ENCODE peak calls at places on chromosomes 7 and 10, in eight cellular contexts. T, Q, F, C, W, L, K and D are unnamed samples.

GRCh38 chr10:23081891-23082290 is 13.5 kb upstream of the MSRB2 start:
- DNase-seq in T (no peak), Q (no peak), F (no peak), C (no peak), W (no peak), L (no peak), K (no peak), D (no peak)

GRCh38 chr10:55550241-55550640 is 749.2 kb upstream of the PCDH15 start:
- DNase-seq in T (no peak), Q (no peak), F (no peak), C (no peak), W (peak; percentile 54), L (no peak), K (no peak), D (no peak)

GRCh38 chr10:28798428-28798955 is 121.2 kb downstream of the BAMBI start:
- DNase-seq in T (no peak), Q (no peak), F (no peak), C (no peak), W (no peak), L (no peak), K (no peak), D (no peak)

GRCh38 chr7:127981965-127982364 is 49.3 kb downstream of the LRRC4 start:
- DNase-seq in T (no peak), Q (no peak), F (no peak), C (no peak), W (no peak), L (no peak), K (no peak), D (no peak)

GRCh38 chr10:96271017-96271815 is at the start of gene BLNK:
- DNase-seq in T (peak; percentile 85), Q (no peak), F (peak; percentile 87), C (peak; percentile 90), W (no peak), L (peak; percentile 65), K (peak; percentile 59), D (peak; percentile 53)

GRCh38 chr7:102117743-102118142 is 168.9 kb upstream of the SH2B2 start:
- DNase-seq in T (no peak), Q (no peak), F (no peak), C (no peak), W (peak; percentile 87), L (no peak), K (no peak), D (no peak)

GRCh38 chr7:123660514-123661354 is 5.1 kb downstream of the LMOD2 start:
- DNase-seq in T (no peak), Q (no peak), F (no peak), C (no peak), W (no peak), L (no peak), K (no peak), D (no peak)

GRCh38 chr7:28776463-28777157 is 181.5 kb downstream of the TRIL start:
- DNase-seq in T (no peak), Q (no peak), F (no peak), C (no peak), W (no peak), L (no peak), K (no peak), D (no peak)

GRCh38 chr7:44750921-44751571 is 2.4 kb downstream of the ZMIZ2 start:
- DNase-seq in T (no peak), Q (no peak), F (no peak), C (no peak), W (no peak), L (no peak), K (no peak), D (peak; percentile 84)

GRCh38 chr10:28280652-28281051 is 22.2 kb downstream of the MPP7 start:
- DNase-seq in T (no peak), Q (no peak), F (no peak), C (no peak), W (peak; percentile 68), L (no peak), K (no peak), D (no peak)

GRCh38 chr7:124907490-124907889 is 22.1 kb downstream of the POT1 start:
- DNase-seq in T (no peak), Q (no peak), F (no peak), C (no peak), W (no peak), L (no peak), K (no peak), D (no peak)

GRCh38 chr7:93889261-93889660 is 1.3 kb downstream of the TFPI2 start:
- DNase-seq in T (no peak), Q (no peak), F (no peak), C (no peak), W (peak; percentile 80), L (no peak), K (no peak), D (no peak)

GRCh38 chr7:23373151-23374004 is 74.2 kb downstream of the MALSU1 start:
- DNase-seq in T (no peak), Q (no peak), F (no peak), C (no peak), W (peak; percentile 57), L (no peak), K (no peak), D (peak; percentile 59)

GRCh38 chr10:61902448-61903183 is 1.1 kb downstream of the ARID5B start:
- DNase-seq in T (peak; percentile 64), Q (no peak), F (peak; percentile 57), C (peak; percentile 47), W (peak; percentile 83), L (no peak), K (peak; percentile 49), D (peak; percentile 64)

GRCh38 chr10:69360485-69361302 is 56.0 kb downstream of the TACR2 start:
- DNase-seq in T (peak; percentile 87), Q (no peak), F (peak; percentile 83), C (peak; percentile 94), W (peak; percentile 92), L (peak; percentile 77), K (no peak), D (no peak)

GRCh38 chr10:122541541-122542002 is 19.0 kb upstream of the DMBT1 start:
- DNase-seq in T (no peak), Q (no peak), F (no peak), C (no peak), W (no peak), L (no peak), K (no peak), D (no peak)

GRCh38 chr10:71461917-71462641 is 65.4 kb downstream of the CDH23 start:
- DNase-seq in T (no peak), Q (no peak), F (no peak), C (no peak), W (no peak), L (no peak), K (no peak), D (no peak)

GRCh38 chr7:157432957-157433576 is 96.3 kb downstream of the DNAJB6 start:
- DNase-seq in T (peak; percentile 41), Q (no peak), F (no peak), C (peak; percentile 30), W (peak; percentile 35), L (peak; percentile 51), K (no peak), D (peak; percentile 78)

GRCh38 chr10:104680467-104681401 is 39.6 kb downstream of the SORCS3 start:
- DNase-seq in T (no peak), Q (no peak), F (no peak), C (no peak), W (peak; percentile 19), L (peak; percentile 77), K (no peak), D (no peak)

GRCh38 chr7:144835668-144836544 is at the start of gene TPK1:
- DNase-seq in T (peak; percentile 88), Q (peak; percentile 89), F (peak; percentile 86), C (peak; percentile 92), W (peak; percentile 95), L (peak; percentile 99), K (peak; percentile 84), D (peak; percentile 96)

DNA sequence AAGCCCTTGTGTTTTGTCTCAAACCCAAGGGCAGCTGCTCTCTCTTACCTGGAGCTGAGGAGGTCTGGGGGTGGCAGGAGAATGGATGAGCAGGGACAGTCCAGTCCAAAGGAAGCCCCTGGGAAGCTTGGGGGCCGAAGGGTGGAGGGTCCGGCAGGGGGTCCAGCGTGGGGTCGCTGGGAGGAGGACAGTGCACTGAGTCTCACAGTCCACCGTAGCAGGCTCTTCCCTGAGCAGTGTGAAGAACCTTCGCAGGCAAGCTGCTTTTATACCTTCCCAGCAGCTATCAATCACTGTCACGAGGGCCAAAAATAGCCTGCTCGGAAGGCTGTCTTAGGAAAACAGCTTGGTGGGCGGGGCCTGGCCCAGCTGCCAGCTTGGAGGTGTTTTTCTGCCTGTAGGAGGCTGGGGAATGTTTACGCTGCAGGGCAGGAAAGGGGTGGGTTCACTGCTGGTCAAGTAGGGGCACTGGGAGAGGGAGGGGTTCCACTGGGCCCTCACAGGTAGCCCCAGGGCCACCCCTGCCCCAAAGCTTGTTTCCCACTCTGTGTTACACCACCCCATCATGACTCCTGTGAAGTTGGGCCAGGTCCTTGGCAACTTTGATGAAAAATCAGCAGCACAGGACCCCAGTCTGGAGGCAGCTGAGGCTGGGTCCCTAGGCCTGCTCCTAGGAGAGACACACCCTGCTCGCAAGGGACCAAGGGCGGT is at the start of gene DEPP1:
- DNase-seq in T (peak; percentile 97), Q (no peak), F (peak; percentile 97), C (peak; percentile 97), W (peak; percentile 92), L (peak; percentile 87), K (peak; percentile 37), D (peak; percentile 68)
- TF ChIP-seq CTCF in T (peak; percentile 54), Q (no peak), F (no peak), C (no peak), W (no peak), L (no peak), K (no peak), D (no peak)

DNA sequence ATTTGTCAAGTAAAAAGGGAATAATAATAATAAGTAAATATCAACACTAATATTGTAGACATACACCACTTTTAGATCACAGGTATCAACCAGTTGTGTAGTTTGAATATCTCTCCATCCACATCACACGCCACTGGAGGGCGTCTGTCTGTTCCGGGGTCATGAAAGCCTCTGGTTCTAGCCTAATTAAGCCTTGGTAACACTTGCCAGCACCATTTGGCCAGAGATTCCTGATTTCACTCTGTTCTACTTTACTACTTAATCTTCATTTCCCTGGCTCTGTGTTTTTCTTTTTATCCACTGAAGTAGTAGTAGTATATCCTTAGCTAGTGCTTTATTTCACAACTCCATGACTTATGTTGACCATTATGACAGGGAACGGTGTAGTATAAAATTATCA is 285.6 kb upstream of the POM121L12 start:
- DNase-seq in T (no peak), Q (peak; percentile 1), F (no peak), C (no peak), W (no peak), L (no peak), K (no peak), D (no peak)
- TF ChIP-seq CTCF in T (no peak), Q (peak; percentile 47), F (no peak), C (no peak), W (no peak), L (no peak), K (no peak), D (no peak)

DNA sequence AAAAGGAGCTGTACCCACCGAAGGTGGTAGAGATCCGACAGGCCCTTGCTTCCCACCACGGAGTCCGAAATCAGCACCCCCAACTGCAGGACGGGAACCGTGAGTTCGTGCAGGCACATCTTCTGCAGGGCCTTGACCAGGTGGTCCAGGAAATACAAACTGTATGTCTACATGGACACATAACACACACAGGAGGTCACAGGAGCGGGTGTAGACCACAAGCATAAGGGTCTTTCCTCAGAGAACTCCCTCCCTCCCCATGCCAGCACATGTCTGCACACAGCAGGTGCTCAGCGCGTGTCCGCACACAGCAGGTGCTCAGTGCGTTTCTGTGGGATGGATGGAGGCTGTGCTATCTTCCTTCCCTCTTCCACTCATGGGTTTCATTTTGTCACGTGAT is 69.7 kb downstream of the CFAP46 start:
- DNase-seq in T (no peak), Q (no peak), F (no peak), C (peak; percentile 10), W (no peak), L (no peak), K (no peak), D (no peak)
- TF ChIP-seq CTCF in T (no peak), Q (no peak), F (no peak), C (no peak), W (no peak), L (no peak), K (no peak), D (no peak)

GRCh38 chr7:50679218-50680007 is 103.3 kb downstream of the GRB10 start:
- DNase-seq in T (no peak), Q (no peak), F (no peak), C (no peak), W (peak; percentile 45), L (no peak), K (no peak), D (peak; percentile 56)
- TF ChIP-seq CTCF in T (peak; percentile 46), Q (no peak), F (peak; percentile 33), C (peak; percentile 14), W (no peak), L (no peak), K (peak; percentile 63), D (peak; percentile 24)